ENCODE peak calls at places on chromosome 21, in five cellular contexts. Y is GM10248, C is glutamatergic neuron, E is tibial artery, N is heart right ventricle. R is an unnamed sample.

GRCh38 chr21:43024737-43025136 is 50.4 kb downstream of the PKNOX1 start:
- DNase-seq in Y (no peak), C (no peak), E (no peak), N (no peak), R (no peak)

GRCh38 chr21:42527489-42528158 is 14.0 kb downstream of the SLC37A1 start:
- DNase-seq in Y (peak), C (no peak), E (no peak), N (no peak), R (no peak)

GRCh38 chr21:20875741-20876140 is 122.5 kb upstream of the NCAM2 start:
- DNase-seq in Y (no peak), C (no peak), E (no peak), N (no peak), R (no peak)

GRCh38 chr21:29682800-29683199 is 257.0 kb downstream of the GRIK1 start:
- DNase-seq in Y (no peak), C (no peak), E (no peak), N (no peak), R (no peak)

GRCh38 chr21:37342046-37342632 is 24.4 kb upstream of the DYRK1A start:
- DNase-seq in Y (no peak), C (no peak), E (no peak), N (no peak), R (no peak)

GRCh38 chr21:41631564-41632461 is 123.9 kb upstream of the TMPRSS2 start:
- DNase-seq in Y (no peak), C (no peak), E (no peak), N (no peak), R (no peak)

GRCh38 chr21:22710725-22711124 is 1712.5 kb downstream of the NCAM2 start:
- DNase-seq in Y (no peak), C (no peak), E (no peak), N (no peak), R (no peak)

GRCh38 chr21:39030127-39030884 is 152.9 kb downstream of the PSMG1 start:
- DNase-seq in Y (no peak), C (no peak), E (no peak), N (no peak), R (no peak)

GRCh38 chr21:18603246-18603645 is 199.7 kb upstream of the TMPRSS15 start:
- DNase-seq in Y (no peak), C (no peak), E (no peak), N (no peak), R (no peak)

GRCh38 chr21:35170244-35170756 is 121.2 kb upstream of the RUNX1 start:
- DNase-seq in Y (no peak), C (no peak), E (no peak), N (no peak), R (no peak)

GRCh38 chr21:37225440-37225839 is 41.7 kb downstream of the VPS26C start:
- DNase-seq in Y (no peak), C (no peak), E (no peak), N (no peak), R (no peak)

GRCh38 chr21:37367758-37368535 is 1.4 kb downstream of the DYRK1A start:
- DNase-seq in Y (peak), C (peak), E (peak), N (peak), R (peak)

GRCh38 chr21:38770660-38771059 is 35.1 kb upstream of the ETS2 start:
- DNase-seq in Y (no peak), C (no peak), E (no peak), N (no peak), R (no peak)

GRCh38 chr21:41560701-41561158 is 52.8 kb upstream of the TMPRSS2 start:
- DNase-seq in Y (no peak), C (no peak), E (no peak), N (no peak), R (no peak)

GRCh38 chr21:36630485-36631206 is 68.3 kb upstream of the SIM2 start:
- DNase-seq in Y (peak), C (peak), E (no peak), N (peak), R (peak)

GRCh38 chr21:29181799-29182470 is 51.5 kb downstream of the MAP3K7CL start:
- DNase-seq in Y (peak), C (no peak), E (no peak), N (no peak), R (no peak)

GRCh38 chr21:15289896-15290841 is 225.4 kb upstream of the NRIP1 start:
- DNase-seq in Y (no peak), C (peak), E (no peak), N (peak), R (peak)

GRCh38 chr21:41579692-41580091 is 71.7 kb upstream of the TMPRSS2 start:
- DNase-seq in Y (no peak), C (no peak), E (no peak), N (no peak), R (no peak)

GRCh38 chr21:38768385-38769071 is 37.2 kb upstream of the ETS2 start:
- DNase-seq in Y (peak), C (no peak), E (no peak), N (no peak), R (no peak)

GRCh38 chr21:14382486-14382834 is 486 bp downstream of the HSPA13 start:
- DNase-seq in Y (no peak), C (peak), E (peak), N (no peak), R (no peak)

GRCh38 chr21:35565204-35565611 is 495.1 kb downstream of the SETD4 start:
- DNase-seq in Y (no peak), C (no peak), E (peak), N (peak), R (no peak)

GRCh38 chr21:39700318-39700717 is 44.7 kb upstream of the IGSF5 start:
- DNase-seq in Y (no peak), C (no peak), E (no peak), N (no peak), R (no peak)

GRCh38 chr21:42992943-42993712 is 18.8 kb downstream of the PKNOX1 start:
- DNase-seq in Y (no peak), C (no peak), E (peak), N (no peak), R (no peak)

GRCh38 chr21:44617071-44617501 is 5.2 kb downstream of the KRTAP10-8 start:
- DNase-seq in Y (no peak), C (peak), E (no peak), N (no peak), R (no peak)

GRCh38 chr21:44618909-44619308 is 7.0 kb downstream of the KRTAP10-8 start:
- DNase-seq in Y (no peak), C (no peak), E (no peak), N (no peak), R (no peak)

GRCh38 chr21:44619886-44620285 is 7.0 kb upstream of the KRTAP10-9 start:
- DNase-seq in Y (no peak), C (no peak), E (no peak), N (no peak), R (no peak)

GRCh38 chr21:44616591-44616926 is 4.7 kb downstream of the KRTAP10-8 start:
- DNase-seq in Y (no peak), C (no peak), E (no peak), N (no peak), R (no peak)

DNA sequence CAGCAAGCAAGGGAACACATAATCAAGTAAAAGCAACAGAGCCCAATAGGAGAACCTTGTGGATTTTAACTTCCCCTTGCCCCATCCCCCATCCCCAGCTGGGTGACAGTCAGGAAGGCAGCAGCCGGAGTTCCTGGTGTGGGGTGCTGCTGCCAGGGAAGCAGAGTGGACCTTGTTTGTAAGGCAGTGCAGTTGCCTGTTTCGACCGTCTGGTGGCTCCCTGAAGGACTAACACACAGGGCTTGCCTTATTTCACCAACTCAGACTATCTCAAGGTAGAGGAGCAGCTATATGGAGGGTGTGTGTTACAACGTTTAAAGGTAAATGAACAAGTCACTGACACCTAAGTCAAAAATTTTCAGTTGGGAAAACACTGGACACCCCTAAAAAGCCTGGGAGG is 6.6 kb downstream of the KRTAP10-8 start:
- DNase-seq in Y (no peak), C (no peak), E (no peak), N (no peak), R (no peak)
- TF ChIP-seq CTCF in Y (no peak), C (no peak), E (no peak), N (peak), R (no peak)

GRCh38 chr21:45976666-45977335 is 4.8 kb upstream of the COL6A1 start:
- DNase-seq in Y (no peak), C (no peak), E (no peak), N (peak), R (peak)

GRCh38 chr21:45979651-45980050 is 1.9 kb upstream of the COL6A1 start:
- DNase-seq in Y (no peak), C (no peak), E (no peak), N (peak), R (no peak)

GRCh38 chr21:45975017-45975595 is 6.5 kb upstream of the COL6A1 start:
- DNase-seq in Y (no peak), C (no peak), E (peak), N (peak), R (peak)

GRCh38 chr21:45979141-45979631 is 2.4 kb upstream of the COL6A1 start:
- DNase-seq in Y (no peak), C (peak), E (peak), N (peak), R (no peak)

GRCh38 chr21:45977396-45977795 is 4.2 kb upstream of the COL6A1 start:
- DNase-seq in Y (no peak), C (no peak), E (peak), N (peak), R (peak)
- TF ChIP-seq CTCF in Y (no peak), C (no peak), E (no peak), N (no peak), R (no peak)

DNA sequence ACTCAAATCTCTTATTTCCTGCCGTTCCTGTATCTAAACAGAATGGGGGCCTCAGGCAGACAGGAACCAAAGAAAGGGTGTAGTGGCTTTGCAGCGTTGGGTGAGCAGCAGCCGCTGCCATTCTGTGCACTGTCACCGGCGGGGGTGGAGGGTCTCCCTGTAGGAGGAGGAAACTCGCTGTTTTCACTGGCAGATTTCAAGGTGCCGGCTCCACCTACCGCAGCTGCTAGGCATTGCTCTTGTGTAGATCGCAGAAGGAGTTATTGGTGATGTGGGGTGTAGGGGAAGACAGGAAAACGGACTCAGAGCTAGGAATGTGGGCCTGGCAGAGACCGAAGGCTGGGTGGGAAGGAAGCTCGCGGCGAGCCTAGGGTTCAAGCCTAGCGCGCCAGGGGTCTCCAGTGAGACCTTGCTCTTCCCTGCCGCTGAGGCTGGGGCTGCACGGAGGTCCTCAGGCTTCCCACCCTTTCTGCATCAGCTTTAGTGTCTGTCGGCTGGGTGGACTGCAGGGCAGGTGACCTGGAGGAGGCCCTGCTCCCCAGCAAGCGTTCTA is 20.8 kb downstream of the ATP5PO start:
- DNase-seq in Y (peak), C (peak), E (peak), N (peak), R (peak)
- TF ChIP-seq CTCF in Y (peak), C (peak), E (peak), N (peak), R (peak)

DNA sequence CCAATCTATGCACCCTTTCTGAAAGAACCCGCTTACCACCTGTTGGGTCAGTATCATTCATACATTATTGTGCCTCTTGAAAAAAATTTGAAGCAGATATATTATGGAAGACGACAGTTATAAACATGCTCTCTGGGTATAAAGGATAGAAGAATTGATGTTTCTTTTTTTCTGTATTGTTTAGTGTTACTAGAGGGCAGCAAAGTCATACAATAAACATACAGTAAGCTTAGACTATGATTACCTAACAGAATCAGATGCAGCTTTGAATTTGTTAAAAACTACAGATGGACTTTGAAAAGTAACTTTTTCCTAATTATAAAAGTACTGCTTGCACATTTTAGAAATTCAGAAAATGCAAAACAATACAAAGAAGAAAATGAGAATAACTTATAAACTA is 11.1 kb upstream of the PAXBP1 start:
- DNase-seq in Y (no peak), C (no peak), E (no peak), N (no peak), R (no peak)
- TF ChIP-seq CTCF in Y (no peak), C (no peak), E (no peak), N (no peak), R (no peak)

DNA sequence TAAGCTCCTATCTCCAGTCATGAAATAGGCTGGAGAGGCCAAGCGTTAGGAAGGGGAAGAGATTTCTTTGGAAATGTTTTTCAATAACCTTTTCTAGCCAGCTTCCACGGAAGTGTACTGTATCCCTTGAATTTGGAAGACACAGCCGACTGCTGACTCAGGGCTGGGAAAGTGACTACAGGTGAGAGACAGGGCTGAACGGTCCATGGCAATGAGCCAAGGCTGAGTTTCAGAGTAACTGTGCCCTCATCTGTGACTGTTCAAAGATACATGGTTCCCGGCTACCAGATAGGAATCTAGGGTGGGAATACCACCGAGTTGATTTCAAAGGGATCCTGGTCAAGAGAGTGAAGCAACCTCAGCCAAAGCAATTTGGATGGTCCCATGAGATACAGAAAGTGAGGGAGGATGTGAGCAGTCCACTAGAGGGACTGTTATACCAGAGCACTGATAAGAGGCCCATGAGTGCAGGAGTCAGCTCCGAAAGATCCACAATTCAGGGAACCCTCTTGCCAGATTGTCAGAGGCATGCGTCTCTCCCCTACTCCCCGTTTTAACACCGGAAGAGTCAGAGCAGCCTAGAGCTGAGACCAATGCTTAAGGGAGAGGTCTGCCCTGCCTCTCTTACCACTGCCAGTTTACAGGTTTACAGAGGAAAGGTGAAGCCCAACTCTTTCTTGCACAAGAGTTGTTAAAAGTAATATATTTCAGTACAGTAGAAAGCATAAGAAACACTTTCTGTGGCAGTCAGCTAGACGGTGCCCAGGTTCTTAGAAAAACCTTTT is 3.2 kb upstream of the KRTAP19-8 start:
- DNase-seq in Y (no peak), C (no peak), E (no peak), N (no peak), R (no peak)
- TF ChIP-seq CTCF in Y (peak), C (no peak), E (no peak), N (no peak), R (no peak)